ENCODE peak calls at places on chromosomes 1 and 21, in eight cellular contexts. U is RCC 7860; F is GM13977; R is activated T-cell treated with anti-CD3 and anti-CD28 coated beads for 4 hours; L is fibroblast of the aortic adventitia; D is tibial artery; C is activated naive CD8-positive, alpha-beta T cell treated with anti-CD3 and anti-CD28 coated beads, Interleukin-2, amount 50 U/mL, for 24 hours; V is LoVo. Q is an unnamed sample.

GRCh38 chr1:176073524-176074157 is 133.4 kb downstream of the COP1 start:
- DNase-seq in U (peak), F (no peak), R (peak), L (peak), D (no peak), C (peak), V (peak), Q (peak)

GRCh38 chr1:166730299-166730888 is 108.9 kb upstream of the POGK start:
- DNase-seq in U (peak), F (no peak), R (no peak), L (no peak), D (no peak), C (no peak), V (no peak), Q (no peak)

GRCh38 chr1:8070381-8070811 is 44.3 kb upstream of the ERRFI1 start:
- DNase-seq in U (no peak), F (no peak), R (no peak), L (no peak), D (no peak), C (no peak), V (peak), Q (no peak)

GRCh38 chr1:244381887-244382565 is 69.7 kb downstream of the ADSS2 start:
- DNase-seq in U (no peak), F (no peak), R (no peak), L (peak), D (no peak), C (no peak), V (no peak), Q (no peak)

GRCh38 chr1:228866498-228866897 is 131.2 kb downstream of the RHOU start:
- DNase-seq in U (no peak), F (no peak), R (no peak), L (no peak), D (no peak), C (no peak), V (no peak), Q (no peak)

GRCh38 chr1:182185822-182186756 is 124.6 kb upstream of the ZNF648 start:
- DNase-seq in U (peak), F (no peak), R (no peak), L (peak), D (no peak), C (no peak), V (peak), Q (peak)

GRCh38 chr1:225737179-225737578 is 40.4 kb upstream of the SRP9 start:
- DNase-seq in U (peak), F (no peak), R (no peak), L (no peak), D (no peak), C (no peak), V (peak), Q (no peak)

GRCh38 chr1:22416555-22417454 is 34.8 kb upstream of the ZBTB40 start:
- DNase-seq in U (peak), F (peak), R (peak), L (peak), D (no peak), C (peak), V (peak), Q (peak)

GRCh38 chr1:240667351-240667750 is 55.4 kb upstream of the GREM2 start:
- DNase-seq in U (no peak), F (no peak), R (no peak), L (no peak), D (no peak), C (no peak), V (no peak), Q (no peak)

GRCh38 chr1:55604194-55604593 is 389.0 kb upstream of the USP24 start:
- DNase-seq in U (no peak), F (no peak), R (no peak), L (peak), D (no peak), C (no peak), V (no peak), Q (no peak)

GRCh38 chr1:15352122-15352957 is 57.3 kb upstream of the EFHD2 start:
- DNase-seq in U (peak), F (no peak), R (no peak), L (peak), D (no peak), C (peak), V (peak), Q (no peak)

GRCh38 chr1:222811671-222812070 is 3.2 kb upstream of the DISP1 start:
- DNase-seq in U (no peak), F (no peak), R (no peak), L (no peak), D (no peak), C (no peak), V (no peak), Q (no peak)

GRCh38 chr1:209168204-209168603 is 415.3 kb upstream of the CAMK1G start:
- DNase-seq in U (peak), F (no peak), R (no peak), L (peak), D (no peak), C (no peak), V (peak), Q (no peak)

GRCh38 chr1:26991310-26992116 is 2.0 kb upstream of the TRNP1 start:
- DNase-seq in U (peak), F (peak), R (no peak), L (no peak), D (no peak), C (no peak), V (no peak), Q (no peak)

GRCh38 chr1:218394416-218394815 is 49.3 kb downstream of the TGFB2 start:
- DNase-seq in U (no peak), F (no peak), R (no peak), L (peak), D (no peak), C (no peak), V (no peak), Q (no peak)

GRCh38 chr21:44389335-44389734 is 35.9 kb downstream of the TRPM2 start:
- DNase-seq in U (no peak), F (no peak), R (no peak), L (no peak), D (no peak), C (no peak), V (no peak), Q (no peak)